ENCODE peak calls at places on chromosomes 7 and 10, in seven cellular contexts. One of them, this sample, is unnamed.

GRCh38 chr10:51709324-51709972 is 10.1 kb upstream of the CSTF2T start:
- DNase-seq in GDM1: no peak
- DNase-seq in stimulated activated CD8-positive, alpha-beta memory T cell treated with anti-CD3 and anti-CD28 coated beads, Interleukin-2, amount 100 ng/mL, for 48 hours: no peak
- DNase-seq in heart left ventricle: no peak
- DNase-seq in activated gamma-delta T cell treated with anti-CD3 and anti-CD28 coated beads, Interleukin-2, amount 50 U/mL, for 16 hours: no peak
- DNase-seq in HTR-8/SVneo: no peak
- DNase-seq in NCI-H748 treated with DMSO at 0.1 percent for 48 hours: no peak
- DNase-seq in this sample: no peak

GRCh38 chr10:47334627-47335026 is 12.4 kb downstream of the GDF2 start:
- DNase-seq in GDM1: no peak
- DNase-seq in stimulated activated CD8-positive, alpha-beta memory T cell treated with anti-CD3 and anti-CD28 coated beads, Interleukin-2, amount 100 ng/mL, for 48 hours: no peak
- DNase-seq in heart left ventricle: no peak
- DNase-seq in activated gamma-delta T cell treated with anti-CD3 and anti-CD28 coated beads, Interleukin-2, amount 50 U/mL, for 16 hours: no peak
- DNase-seq in HTR-8/SVneo: no peak
- DNase-seq in NCI-H748 treated with DMSO at 0.1 percent for 48 hours: no peak
- DNase-seq in this sample: no peak

GRCh38 chr7:69177941-69178494 is 420.3 kb upstream of the AUTS2 start:
- DNase-seq in GDM1: no peak
- DNase-seq in stimulated activated CD8-positive, alpha-beta memory T cell treated with anti-CD3 and anti-CD28 coated beads, Interleukin-2, amount 100 ng/mL, for 48 hours: no peak
- DNase-seq in heart left ventricle: no peak
- DNase-seq in activated gamma-delta T cell treated with anti-CD3 and anti-CD28 coated beads, Interleukin-2, amount 50 U/mL, for 16 hours: no peak
- DNase-seq in HTR-8/SVneo: peak
- DNase-seq in NCI-H748 treated with DMSO at 0.1 percent for 48 hours: no peak
- DNase-seq in this sample: no peak

GRCh38 chr10:133011883-133012282 is 69.5 kb upstream of the CFAP46 start:
- DNase-seq in GDM1: no peak
- DNase-seq in stimulated activated CD8-positive, alpha-beta memory T cell treated with anti-CD3 and anti-CD28 coated beads, Interleukin-2, amount 100 ng/mL, for 48 hours: no peak
- DNase-seq in heart left ventricle: no peak
- DNase-seq in activated gamma-delta T cell treated with anti-CD3 and anti-CD28 coated beads, Interleukin-2, amount 50 U/mL, for 16 hours: no peak
- DNase-seq in HTR-8/SVneo: no peak
- DNase-seq in NCI-H748 treated with DMSO at 0.1 percent for 48 hours: no peak
- DNase-seq in this sample: no peak

GRCh38 chr10:78028438-78029293 is 649 bp downstream of the POLR3A start:
- DNase-seq in GDM1: no peak
- DNase-seq in stimulated activated CD8-positive, alpha-beta memory T cell treated with anti-CD3 and anti-CD28 coated beads, Interleukin-2, amount 100 ng/mL, for 48 hours: no peak
- DNase-seq in heart left ventricle: no peak
- DNase-seq in activated gamma-delta T cell treated with anti-CD3 and anti-CD28 coated beads, Interleukin-2, amount 50 U/mL, for 16 hours: peak
- DNase-seq in HTR-8/SVneo: no peak
- DNase-seq in NCI-H748 treated with DMSO at 0.1 percent for 48 hours: no peak
- DNase-seq in this sample: no peak

GRCh38 chr10:131158695-131159094 is 152.8 kb downstream of the TCERG1L start:
- DNase-seq in GDM1: no peak
- DNase-seq in stimulated activated CD8-positive, alpha-beta memory T cell treated with anti-CD3 and anti-CD28 coated beads, Interleukin-2, amount 100 ng/mL, for 48 hours: no peak
- DNase-seq in heart left ventricle: no peak
- DNase-seq in activated gamma-delta T cell treated with anti-CD3 and anti-CD28 coated beads, Interleukin-2, amount 50 U/mL, for 16 hours: no peak
- DNase-seq in HTR-8/SVneo: no peak
- DNase-seq in NCI-H748 treated with DMSO at 0.1 percent for 48 hours: no peak
- DNase-seq in this sample: no peak

GRCh38 chr10:91909178-91909677 is at the start of gene FGFBP3:
- DNase-seq in GDM1: peak
- DNase-seq in stimulated activated CD8-positive, alpha-beta memory T cell treated with anti-CD3 and anti-CD28 coated beads, Interleukin-2, amount 100 ng/mL, for 48 hours: no peak
- DNase-seq in heart left ventricle: peak
- DNase-seq in activated gamma-delta T cell treated with anti-CD3 and anti-CD28 coated beads, Interleukin-2, amount 50 U/mL, for 16 hours: no peak
- DNase-seq in HTR-8/SVneo: peak
- DNase-seq in NCI-H748 treated with DMSO at 0.1 percent for 48 hours: peak
- DNase-seq in this sample: peak

GRCh38 chr10:86258940-86259339 is 107.7 kb downstream of the GRID1 start:
- DNase-seq in GDM1: no peak
- DNase-seq in stimulated activated CD8-positive, alpha-beta memory T cell treated with anti-CD3 and anti-CD28 coated beads, Interleukin-2, amount 100 ng/mL, for 48 hours: no peak
- DNase-seq in heart left ventricle: no peak
- DNase-seq in activated gamma-delta T cell treated with anti-CD3 and anti-CD28 coated beads, Interleukin-2, amount 50 U/mL, for 16 hours: no peak
- DNase-seq in HTR-8/SVneo: no peak
- DNase-seq in NCI-H748 treated with DMSO at 0.1 percent for 48 hours: no peak
- DNase-seq in this sample: no peak

GRCh38 chr10:34286136-34286739 is 528.9 kb downstream of the PARD3 start:
- DNase-seq in GDM1: no peak
- DNase-seq in stimulated activated CD8-positive, alpha-beta memory T cell treated with anti-CD3 and anti-CD28 coated beads, Interleukin-2, amount 100 ng/mL, for 48 hours: no peak
- DNase-seq in heart left ventricle: no peak
- DNase-seq in activated gamma-delta T cell treated with anti-CD3 and anti-CD28 coated beads, Interleukin-2, amount 50 U/mL, for 16 hours: no peak
- DNase-seq in HTR-8/SVneo: no peak
- DNase-seq in NCI-H748 treated with DMSO at 0.1 percent for 48 hours: no peak
- DNase-seq in this sample: no peak

GRCh38 chr10:79268100-79268670 is 79.1 kb upstream of the PPIF start:
- DNase-seq in GDM1: no peak
- DNase-seq in stimulated activated CD8-positive, alpha-beta memory T cell treated with anti-CD3 and anti-CD28 coated beads, Interleukin-2, amount 100 ng/mL, for 48 hours: no peak
- DNase-seq in heart left ventricle: no peak
- DNase-seq in activated gamma-delta T cell treated with anti-CD3 and anti-CD28 coated beads, Interleukin-2, amount 50 U/mL, for 16 hours: no peak
- DNase-seq in HTR-8/SVneo: no peak
- DNase-seq in NCI-H748 treated with DMSO at 0.1 percent for 48 hours: no peak
- DNase-seq in this sample: no peak

GRCh38 chr10:11930342-11930978 is 107.3 kb downstream of the PROSER2 start:
- DNase-seq in GDM1: no peak
- DNase-seq in stimulated activated CD8-positive, alpha-beta memory T cell treated with anti-CD3 and anti-CD28 coated beads, Interleukin-2, amount 100 ng/mL, for 48 hours: no peak
- DNase-seq in heart left ventricle: no peak
- DNase-seq in activated gamma-delta T cell treated with anti-CD3 and anti-CD28 coated beads, Interleukin-2, amount 50 U/mL, for 16 hours: no peak
- DNase-seq in HTR-8/SVneo: no peak
- DNase-seq in NCI-H748 treated with DMSO at 0.1 percent for 48 hours: no peak
- DNase-seq in this sample: no peak

GRCh38 chr10:4154317-4154716 is 369.3 kb upstream of the KLF6 start:
- DNase-seq in GDM1: no peak
- DNase-seq in stimulated activated CD8-positive, alpha-beta memory T cell treated with anti-CD3 and anti-CD28 coated beads, Interleukin-2, amount 100 ng/mL, for 48 hours: no peak
- DNase-seq in heart left ventricle: no peak
- DNase-seq in activated gamma-delta T cell treated with anti-CD3 and anti-CD28 coated beads, Interleukin-2, amount 50 U/mL, for 16 hours: no peak
- DNase-seq in HTR-8/SVneo: no peak
- DNase-seq in NCI-H748 treated with DMSO at 0.1 percent for 48 hours: no peak
- DNase-seq in this sample: no peak

GRCh38 chr10:121708921-121709625 is 110.8 kb upstream of the FGFR2 start:
- DNase-seq in GDM1: no peak
- DNase-seq in stimulated activated CD8-positive, alpha-beta memory T cell treated with anti-CD3 and anti-CD28 coated beads, Interleukin-2, amount 100 ng/mL, for 48 hours: no peak
- DNase-seq in heart left ventricle: no peak
- DNase-seq in activated gamma-delta T cell treated with anti-CD3 and anti-CD28 coated beads, Interleukin-2, amount 50 U/mL, for 16 hours: no peak
- DNase-seq in HTR-8/SVneo: no peak
- DNase-seq in NCI-H748 treated with DMSO at 0.1 percent for 48 hours: no peak
- DNase-seq in this sample: no peak

GRCh38 chr7:105742787-105743186 is 133.6 kb downstream of the ATXN7L1 start:
- DNase-seq in GDM1: no peak
- DNase-seq in stimulated activated CD8-positive, alpha-beta memory T cell treated with anti-CD3 and anti-CD28 coated beads, Interleukin-2, amount 100 ng/mL, for 48 hours: no peak
- DNase-seq in heart left ventricle: no peak
- DNase-seq in activated gamma-delta T cell treated with anti-CD3 and anti-CD28 coated beads, Interleukin-2, amount 50 U/mL, for 16 hours: no peak
- DNase-seq in HTR-8/SVneo: no peak
- DNase-seq in NCI-H748 treated with DMSO at 0.1 percent for 48 hours: no peak
- DNase-seq in this sample: no peak

GRCh38 chr7:79774150-79774549 is 320.7 kb upstream of the MAGI2 start:
- DNase-seq in GDM1: no peak
- DNase-seq in stimulated activated CD8-positive, alpha-beta memory T cell treated with anti-CD3 and anti-CD28 coated beads, Interleukin-2, amount 100 ng/mL, for 48 hours: no peak
- DNase-seq in heart left ventricle: no peak
- DNase-seq in activated gamma-delta T cell treated with anti-CD3 and anti-CD28 coated beads, Interleukin-2, amount 50 U/mL, for 16 hours: no peak
- DNase-seq in HTR-8/SVneo: no peak
- DNase-seq in NCI-H748 treated with DMSO at 0.1 percent for 48 hours: no peak
- DNase-seq in this sample: no peak

GRCh38 chr10:33248638-33249037 is 85.8 kb downstream of the NRP1 start:
- DNase-seq in GDM1: peak
- DNase-seq in stimulated activated CD8-positive, alpha-beta memory T cell treated with anti-CD3 and anti-CD28 coated beads, Interleukin-2, amount 100 ng/mL, for 48 hours: no peak
- DNase-seq in heart left ventricle: no peak
- DNase-seq in activated gamma-delta T cell treated with anti-CD3 and anti-CD28 coated beads, Interleukin-2, amount 50 U/mL, for 16 hours: no peak
- DNase-seq in HTR-8/SVneo: peak
- DNase-seq in NCI-H748 treated with DMSO at 0.1 percent for 48 hours: no peak
- DNase-seq in this sample: no peak

GRCh38 chr10:72316748-72317435 is 37.8 kb downstream of the DNAJB12 start:
- DNase-seq in GDM1: peak
- DNase-seq in stimulated activated CD8-positive, alpha-beta memory T cell treated with anti-CD3 and anti-CD28 coated beads, Interleukin-2, amount 100 ng/mL, for 48 hours: no peak
- DNase-seq in heart left ventricle: peak
- DNase-seq in activated gamma-delta T cell treated with anti-CD3 and anti-CD28 coated beads, Interleukin-2, amount 50 U/mL, for 16 hours: no peak
- DNase-seq in HTR-8/SVneo: no peak
- DNase-seq in NCI-H748 treated with DMSO at 0.1 percent for 48 hours: no peak
- DNase-seq in this sample: no peak

GRCh38 chr10:126584836-126585235 is 85.7 kb downstream of the C10orf90 start:
- DNase-seq in GDM1: no peak
- DNase-seq in stimulated activated CD8-positive, alpha-beta memory T cell treated with anti-CD3 and anti-CD28 coated beads, Interleukin-2, amount 100 ng/mL, for 48 hours: no peak
- DNase-seq in heart left ventricle: no peak
- DNase-seq in activated gamma-delta T cell treated with anti-CD3 and anti-CD28 coated beads, Interleukin-2, amount 50 U/mL, for 16 hours: no peak
- DNase-seq in HTR-8/SVneo: no peak
- DNase-seq in NCI-H748 treated with DMSO at 0.1 percent for 48 hours: no peak
- DNase-seq in this sample: no peak

GRCh38 chr10:87767253-87767652 is 50.8 kb downstream of the ATAD1 start:
- DNase-seq in GDM1: no peak
- DNase-seq in stimulated activated CD8-positive, alpha-beta memory T cell treated with anti-CD3 and anti-CD28 coated beads, Interleukin-2, amount 100 ng/mL, for 48 hours: no peak
- DNase-seq in heart left ventricle: no peak
- DNase-seq in activated gamma-delta T cell treated with anti-CD3 and anti-CD28 coated beads, Interleukin-2, amount 50 U/mL, for 16 hours: no peak
- DNase-seq in HTR-8/SVneo: no peak
- DNase-seq in NCI-H748 treated with DMSO at 0.1 percent for 48 hours: no peak
- DNase-seq in this sample: no peak

GRCh38 chr10:63553473-63553872 is 32.3 kb downstream of the REEP3 start:
- DNase-seq in GDM1: no peak
- DNase-seq in stimulated activated CD8-positive, alpha-beta memory T cell treated with anti-CD3 and anti-CD28 coated beads, Interleukin-2, amount 100 ng/mL, for 48 hours: no peak
- DNase-seq in heart left ventricle: no peak
- DNase-seq in activated gamma-delta T cell treated with anti-CD3 and anti-CD28 coated beads, Interleukin-2, amount 50 U/mL, for 16 hours: no peak
- DNase-seq in HTR-8/SVneo: no peak
- DNase-seq in NCI-H748 treated with DMSO at 0.1 percent for 48 hours: no peak
- DNase-seq in this sample: no peak

GRCh38 chr7:98617051-98617959 is at the start of gene NPTX2:
- DNase-seq in GDM1: no peak
- DNase-seq in stimulated activated CD8-positive, alpha-beta memory T cell treated with anti-CD3 and anti-CD28 coated beads, Interleukin-2, amount 100 ng/mL, for 48 hours: peak
- DNase-seq in heart left ventricle: peak
- DNase-seq in activated gamma-delta T cell treated with anti-CD3 and anti-CD28 coated beads, Interleukin-2, amount 50 U/mL, for 16 hours: no peak
- DNase-seq in HTR-8/SVneo: no peak
- DNase-seq in NCI-H748 treated with DMSO at 0.1 percent for 48 hours: no peak
- DNase-seq in this sample: peak

GRCh38 chr10:102629661-102630614 is 14.3 kb upstream of the TRIM8 start:
- DNase-seq in GDM1: no peak
- DNase-seq in stimulated activated CD8-positive, alpha-beta memory T cell treated with anti-CD3 and anti-CD28 coated beads, Interleukin-2, amount 100 ng/mL, for 48 hours: no peak
- DNase-seq in heart left ventricle: no peak
- DNase-seq in activated gamma-delta T cell treated with anti-CD3 and anti-CD28 coated beads, Interleukin-2, amount 50 U/mL, for 16 hours: no peak
- DNase-seq in HTR-8/SVneo: peak
- DNase-seq in NCI-H748 treated with DMSO at 0.1 percent for 48 hours: no peak
- DNase-seq in this sample: no peak

GRCh38 chr7:120733143-120733542 is 124.8 kb downstream of the TSPAN12 start:
- DNase-seq in GDM1: no peak
- DNase-seq in stimulated activated CD8-positive, alpha-beta memory T cell treated with anti-CD3 and anti-CD28 coated beads, Interleukin-2, amount 100 ng/mL, for 48 hours: no peak
- DNase-seq in heart left ventricle: no peak
- DNase-seq in activated gamma-delta T cell treated with anti-CD3 and anti-CD28 coated beads, Interleukin-2, amount 50 U/mL, for 16 hours: no peak
- DNase-seq in HTR-8/SVneo: peak
- DNase-seq in NCI-H748 treated with DMSO at 0.1 percent for 48 hours: no peak
- DNase-seq in this sample: no peak

GRCh38 chr7:93165447-93165846 is 17.3 kb upstream of the SAMD9L start:
- DNase-seq in GDM1: no peak
- DNase-seq in stimulated activated CD8-positive, alpha-beta memory T cell treated with anti-CD3 and anti-CD28 coated beads, Interleukin-2, amount 100 ng/mL, for 48 hours: no peak
- DNase-seq in heart left ventricle: no peak
- DNase-seq in activated gamma-delta T cell treated with anti-CD3 and anti-CD28 coated beads, Interleukin-2, amount 50 U/mL, for 16 hours: no peak
- DNase-seq in HTR-8/SVneo: no peak
- DNase-seq in NCI-H748 treated with DMSO at 0.1 percent for 48 hours: no peak
- DNase-seq in this sample: no peak

GRCh38 chr7:70736715-70737460 is 395.1 kb upstream of the GALNT17 start:
- DNase-seq in GDM1: no peak
- DNase-seq in stimulated activated CD8-positive, alpha-beta memory T cell treated with anti-CD3 and anti-CD28 coated beads, Interleukin-2, amount 100 ng/mL, for 48 hours: no peak
- DNase-seq in heart left ventricle: no peak
- DNase-seq in activated gamma-delta T cell treated with anti-CD3 and anti-CD28 coated beads, Interleukin-2, amount 50 U/mL, for 16 hours: no peak
- DNase-seq in HTR-8/SVneo: peak
- DNase-seq in NCI-H748 treated with DMSO at 0.1 percent for 48 hours: no peak
- DNase-seq in this sample: no peak

GRCh38 chr7:11835260-11835659 is 3.3 kb upstream of the THSD7A start:
- DNase-seq in GDM1: no peak
- DNase-seq in stimulated activated CD8-positive, alpha-beta memory T cell treated with anti-CD3 and anti-CD28 coated beads, Interleukin-2, amount 100 ng/mL, for 48 hours: no peak
- DNase-seq in heart left ventricle: no peak
- DNase-seq in activated gamma-delta T cell treated with anti-CD3 and anti-CD28 coated beads, Interleukin-2, amount 50 U/mL, for 16 hours: no peak
- DNase-seq in HTR-8/SVneo: no peak
- DNase-seq in NCI-H748 treated with DMSO at 0.1 percent for 48 hours: no peak
- DNase-seq in this sample: peak

GRCh38 chr10:32795598-32796183 is 162.3 kb downstream of the ITGB1 start:
- DNase-seq in GDM1: no peak
- DNase-seq in stimulated activated CD8-positive, alpha-beta memory T cell treated with anti-CD3 and anti-CD28 coated beads, Interleukin-2, amount 100 ng/mL, for 48 hours: no peak
- DNase-seq in heart left ventricle: no peak
- DNase-seq in activated gamma-delta T cell treated with anti-CD3 and anti-CD28 coated beads, Interleukin-2, amount 50 U/mL, for 16 hours: no peak
- DNase-seq in HTR-8/SVneo: no peak
- DNase-seq in NCI-H748 treated with DMSO at 0.1 percent for 48 hours: peak
- DNase-seq in this sample: peak

GRCh38 chr7:28806841-28807240 is 151.3 kb downstream of the TRIL start:
- DNase-seq in GDM1: no peak
- DNase-seq in stimulated activated CD8-positive, alpha-beta memory T cell treated with anti-CD3 and anti-CD28 coated beads, Interleukin-2, amount 100 ng/mL, for 48 hours: no peak
- DNase-seq in heart left ventricle: no peak
- DNase-seq in activated gamma-delta T cell treated with anti-CD3 and anti-CD28 coated beads, Interleukin-2, amount 50 U/mL, for 16 hours: no peak
- DNase-seq in HTR-8/SVneo: no peak
- DNase-seq in NCI-H748 treated with DMSO at 0.1 percent for 48 hours: no peak
- DNase-seq in this sample: no peak

GRCh38 chr7:105429746-105430612 is 41.3 kb upstream of the SRPK2 start:
- DNase-seq in GDM1: peak
- DNase-seq in stimulated activated CD8-positive, alpha-beta memory T cell treated with anti-CD3 and anti-CD28 coated beads, Interleukin-2, amount 100 ng/mL, for 48 hours: peak
- DNase-seq in heart left ventricle: peak
- DNase-seq in activated gamma-delta T cell treated with anti-CD3 and anti-CD28 coated beads, Interleukin-2, amount 50 U/mL, for 16 hours: peak
- DNase-seq in HTR-8/SVneo: peak
- DNase-seq in NCI-H748 treated with DMSO at 0.1 percent for 48 hours: peak
- DNase-seq in this sample: peak

GRCh38 chr10:22459496-22459895 is 114.2 kb downstream of the SPAG6 start:
- DNase-seq in GDM1: no peak
- DNase-seq in stimulated activated CD8-positive, alpha-beta memory T cell treated with anti-CD3 and anti-CD28 coated beads, Interleukin-2, amount 100 ng/mL, for 48 hours: no peak
- DNase-seq in heart left ventricle: no peak
- DNase-seq in activated gamma-delta T cell treated with anti-CD3 and anti-CD28 coated beads, Interleukin-2, amount 50 U/mL, for 16 hours: no peak
- DNase-seq in HTR-8/SVneo: no peak
- DNase-seq in NCI-H748 treated with DMSO at 0.1 percent for 48 hours: no peak
- DNase-seq in this sample: no peak

GRCh38 chr7:149771696-149772235 is 1.6 kb downstream of the ZNF467 start:
- DNase-seq in GDM1: peak
- DNase-seq in stimulated activated CD8-positive, alpha-beta memory T cell treated with anti-CD3 and anti-CD28 coated beads, Interleukin-2, amount 100 ng/mL, for 48 hours: peak
- DNase-seq in heart left ventricle: peak
- DNase-seq in activated gamma-delta T cell treated with anti-CD3 and anti-CD28 coated beads, Interleukin-2, amount 50 U/mL, for 16 hours: peak
- DNase-seq in HTR-8/SVneo: peak
- DNase-seq in NCI-H748 treated with DMSO at 0.1 percent for 48 hours: peak
- DNase-seq in this sample: peak

GRCh38 chr7:72336382-72336886 is 75.7 kb downstream of the CALN1 start:
- DNase-seq in GDM1: no peak
- DNase-seq in stimulated activated CD8-positive, alpha-beta memory T cell treated with anti-CD3 and anti-CD28 coated beads, Interleukin-2, amount 100 ng/mL, for 48 hours: no peak
- DNase-seq in heart left ventricle: no peak
- DNase-seq in activated gamma-delta T cell treated with anti-CD3 and anti-CD28 coated beads, Interleukin-2, amount 50 U/mL, for 16 hours: no peak
- DNase-seq in HTR-8/SVneo: no peak
- DNase-seq in NCI-H748 treated with DMSO at 0.1 percent for 48 hours: no peak
- DNase-seq in this sample: no peak

GRCh38 chr10:95920798-95921426 is 13.1 kb downstream of the CC2D2B start:
- DNase-seq in GDM1: no peak
- DNase-seq in stimulated activated CD8-positive, alpha-beta memory T cell treated with anti-CD3 and anti-CD28 coated beads, Interleukin-2, amount 100 ng/mL, for 48 hours: no peak
- DNase-seq in heart left ventricle: no peak
- DNase-seq in activated gamma-delta T cell treated with anti-CD3 and anti-CD28 coated beads, Interleukin-2, amount 50 U/mL, for 16 hours: no peak
- DNase-seq in HTR-8/SVneo: no peak
- DNase-seq in NCI-H748 treated with DMSO at 0.1 percent for 48 hours: no peak
- DNase-seq in this sample: no peak

GRCh38 chr7:128108641-128109423 is 77.6 kb upstream of the LRRC4 start:
- DNase-seq in GDM1: peak
- DNase-seq in stimulated activated CD8-positive, alpha-beta memory T cell treated with anti-CD3 and anti-CD28 coated beads, Interleukin-2, amount 100 ng/mL, for 48 hours: no peak
- DNase-seq in heart left ventricle: no peak
- DNase-seq in activated gamma-delta T cell treated with anti-CD3 and anti-CD28 coated beads, Interleukin-2, amount 50 U/mL, for 16 hours: no peak
- DNase-seq in HTR-8/SVneo: no peak
- DNase-seq in NCI-H748 treated with DMSO at 0.1 percent for 48 hours: no peak
- DNase-seq in this sample: no peak

This sample was measured in NCI-H2227 treated with DMSO at 0.1 percent for 48 hours.